ENCODE peak calls at places on chromosomes 11 and 22, in ten cellular contexts. Q, H, Y, E, Z, O, I, G, F and M are unnamed samples.

GRCh38 chr11:93585758-93586157 is 42.6 kb upstream of the SMCO4 start:
- DNase-seq in Q (no peak), H (peak; percentile 41), Y (no peak), E (no peak), Z (no peak), O (peak; percentile 52), I (no peak), G (no peak), F (peak; percentile 56), M (no peak)

GRCh38 chr22:37000676-37001534 is 18.3 kb downstream of the TST start:
- DNase-seq in Q (no peak), H (no peak), Y (no peak), E (no peak), Z (no peak), O (no peak), I (peak; percentile 15), G (no peak), F (no peak), M (no peak)

GRCh38 chr22:29733362-29734322 is 13.8 kb downstream of the CABP7 start:
- DNase-seq in Q (no peak), H (no peak), Y (no peak), E (no peak), Z (no peak), O (peak; percentile 10), I (no peak), G (no peak), F (no peak), M (peak; percentile 56)

GRCh38 chr22:35883028-35883620 is 145.5 kb downstream of the RBFOX2 start:
- DNase-seq in Q (no peak), H (peak; percentile 72), Y (no peak), E (no peak), Z (peak; percentile 7), O (peak; percentile 45), I (no peak), G (peak; percentile 31), F (no peak), M (no peak)

GRCh38 chr11:59963733-59964132 is at the start of gene OOSP4A:
- DNase-seq in Q (no peak), H (no peak), Y (no peak), E (no peak), Z (no peak), O (no peak), I (no peak), G (no peak), F (no peak), M (no peak)

GRCh38 chr11:17333799-17334586 is 17.6 kb upstream of the NCR3LG1 start:
- DNase-seq in Q (no peak), H (no peak), Y (no peak), E (no peak), Z (no peak), O (no peak), I (no peak), G (no peak), F (no peak), M (peak; percentile 47)

GRCh38 chr11:87892291-87892690 is 283.0 kb downstream of the RAB38 start:
- DNase-seq in Q (no peak), H (no peak), Y (no peak), E (no peak), Z (no peak), O (no peak), I (no peak), G (no peak), F (no peak), M (no peak)

GRCh38 chr11:86257446-86257845 is 12.9 kb downstream of the EED start:
- DNase-seq in Q (no peak), H (no peak), Y (no peak), E (no peak), Z (no peak), O (no peak), I (no peak), G (no peak), F (no peak), M (no peak)